ENCODE peak calls at places on chromosomes 11 and 22, in eight cellular contexts. One of them, this sample, is unnamed.

GRCh38 chr11:10770626-10771254 is 19.7 kb downstream of the CTR9 start:
- DNase-seq in IMR-90: peak
- DNase-seq in astrocyte of the spinal cord: peak
- DNase-seq in choroid plexus epithelial cell: peak
- DNase-seq in OCI-LY7: peak
- DNase-seq in Caco-2: peak
- DNase-seq in upper lobe of right lung: no peak
- DNase-seq in fibroblast of mammary gland: peak
- DNase-seq in this sample: peak

GRCh38 chr11:9760180-9760550 is 96.3 kb downstream of the SWAP70 start:
- DNase-seq in fibroblast of mammary gland: peak
- DNase-seq in upper lobe of right lung: peak
- DNase-seq in astrocyte of the spinal cord: peak
- DNase-seq in OCI-LY7: no peak
- DNase-seq in IMR-90: peak
- DNase-seq in choroid plexus epithelial cell: peak
- DNase-seq in Caco-2: no peak
- DNase-seq in this sample: no peak

GRCh38 chr11:61512435-61512834 is 3.9 kb downstream of the LRRC10B start:
- DNase-seq in choroid plexus epithelial cell: no peak
- DNase-seq in astrocyte of the spinal cord: no peak
- DNase-seq in upper lobe of right lung: no peak
- DNase-seq in Caco-2: no peak
- DNase-seq in fibroblast of mammary gland: no peak
- DNase-seq in IMR-90: no peak
- DNase-seq in OCI-LY7: no peak
- DNase-seq in this sample: no peak

GRCh38 chr11:118841469-118842222 is 42.0 kb upstream of the CXCR5 start:
- DNase-seq in choroid plexus epithelial cell: no peak
- DNase-seq in fibroblast of mammary gland: no peak
- DNase-seq in astrocyte of the spinal cord: no peak
- DNase-seq in IMR-90: no peak
- DNase-seq in upper lobe of right lung: no peak
- DNase-seq in OCI-LY7: peak
- DNase-seq in Caco-2: no peak
- DNase-seq in this sample: no peak

GRCh38 chr11:12810497-12810896 is 136.3 kb downstream of the TEAD1 start:
- DNase-seq in fibroblast of mammary gland: peak
- DNase-seq in upper lobe of right lung: no peak
- DNase-seq in Caco-2: no peak
- DNase-seq in OCI-LY7: no peak
- DNase-seq in IMR-90: peak
- DNase-seq in astrocyte of the spinal cord: peak
- DNase-seq in choroid plexus epithelial cell: peak
- DNase-seq in this sample: no peak

GRCh38 chr11:110130642-110131238 is 37.5 kb downstream of the ZC3H12C start:
- DNase-seq in choroid plexus epithelial cell: peak
- DNase-seq in IMR-90: peak
- DNase-seq in astrocyte of the spinal cord: peak
- DNase-seq in fibroblast of mammary gland: no peak
- DNase-seq in upper lobe of right lung: no peak
- DNase-seq in Caco-2: no peak
- DNase-seq in OCI-LY7: no peak
- DNase-seq in this sample: no peak

GRCh38 chr11:62882428-62882742 is 1.7 kb downstream of the SLC3A2 start:
- DNase-seq in choroid plexus epithelial cell: no peak
- DNase-seq in fibroblast of mammary gland: no peak
- DNase-seq in astrocyte of the spinal cord: no peak
- DNase-seq in upper lobe of right lung: no peak
- DNase-seq in IMR-90: no peak
- DNase-seq in Caco-2: no peak
- DNase-seq in OCI-LY7: no peak
- DNase-seq in this sample: no peak

GRCh38 chr11:27055065-27055682 is 14.6 kb downstream of the BBOX1 start:
- DNase-seq in OCI-LY7: no peak
- DNase-seq in Caco-2: peak
- DNase-seq in IMR-90: peak
- DNase-seq in astrocyte of the spinal cord: peak
- DNase-seq in fibroblast of mammary gland: peak
- DNase-seq in upper lobe of right lung: no peak
- DNase-seq in choroid plexus epithelial cell: peak
- DNase-seq in this sample: no peak

GRCh38 chr11:78638704-78639380 is 64.2 kb upstream of the NARS2 start:
- DNase-seq in OCI-LY7: no peak
- DNase-seq in choroid plexus epithelial cell: no peak
- DNase-seq in upper lobe of right lung: no peak
- DNase-seq in astrocyte of the spinal cord: no peak
- DNase-seq in IMR-90: no peak
- DNase-seq in Caco-2: no peak
- DNase-seq in fibroblast of mammary gland: no peak
- DNase-seq in this sample: no peak

GRCh38 chr11:12330491-12331231 is 46.7 kb upstream of the PARVA start:
- DNase-seq in Caco-2: no peak
- DNase-seq in OCI-LY7: no peak
- DNase-seq in fibroblast of mammary gland: no peak
- DNase-seq in IMR-90: peak
- DNase-seq in astrocyte of the spinal cord: no peak
- DNase-seq in upper lobe of right lung: no peak
- DNase-seq in choroid plexus epithelial cell: no peak
- DNase-seq in this sample: no peak

GRCh38 chr11:48307760-48308386 is 1.9 kb downstream of the OR4S1 start:
- DNase-seq in choroid plexus epithelial cell: peak
- DNase-seq in IMR-90: peak
- DNase-seq in OCI-LY7: peak
- DNase-seq in upper lobe of right lung: no peak
- DNase-seq in fibroblast of mammary gland: peak
- DNase-seq in astrocyte of the spinal cord: peak
- DNase-seq in Caco-2: peak
- DNase-seq in this sample: peak

GRCh38 chr11:3775761-3776406 is 21.5 kb downstream of the NUP98 start:
- DNase-seq in choroid plexus epithelial cell: no peak
- DNase-seq in IMR-90: no peak
- DNase-seq in astrocyte of the spinal cord: no peak
- DNase-seq in fibroblast of mammary gland: peak
- DNase-seq in upper lobe of right lung: no peak
- DNase-seq in Caco-2: no peak
- DNase-seq in OCI-LY7: no peak
- DNase-seq in this sample: no peak

GRCh38 chr11:1758611-1759150 is 5.0 kb downstream of the CTSD start:
- DNase-seq in OCI-LY7: no peak
- DNase-seq in upper lobe of right lung: peak
- DNase-seq in fibroblast of mammary gland: no peak
- DNase-seq in Caco-2: no peak
- DNase-seq in choroid plexus epithelial cell: no peak
- DNase-seq in IMR-90: no peak
- DNase-seq in astrocyte of the spinal cord: no peak
- DNase-seq in this sample: no peak

GRCh38 chr11:64207247-64208085 is 945 bp downstream of the FERMT3 start:
- DNase-seq in Caco-2: no peak
- DNase-seq in IMR-90: peak
- DNase-seq in upper lobe of right lung: peak
- DNase-seq in fibroblast of mammary gland: peak
- DNase-seq in astrocyte of the spinal cord: peak
- DNase-seq in choroid plexus epithelial cell: peak
- DNase-seq in OCI-LY7: peak
- DNase-seq in this sample: peak

GRCh38 chr11:33930317-33931021 is 38.6 kb upstream of the LMO2 start:
- DNase-seq in choroid plexus epithelial cell: peak
- DNase-seq in astrocyte of the spinal cord: no peak
- DNase-seq in upper lobe of right lung: no peak
- DNase-seq in OCI-LY7: no peak
- DNase-seq in Caco-2: no peak
- DNase-seq in IMR-90: no peak
- DNase-seq in fibroblast of mammary gland: peak
- DNase-seq in this sample: no peak

GRCh38 chr22:48577691-48578090 is 1250.0 kb downstream of the BRD1 start:
- DNase-seq in choroid plexus epithelial cell: no peak
- DNase-seq in Caco-2: no peak
- DNase-seq in astrocyte of the spinal cord: no peak
- DNase-seq in IMR-90: no peak
- DNase-seq in OCI-LY7: no peak
- DNase-seq in fibroblast of mammary gland: no peak
- DNase-seq in upper lobe of right lung: no peak
- DNase-seq in this sample: no peak
- TF ChIP-seq CTCF in choroid plexus epithelial cell: no peak
- TF ChIP-seq CTCF in Caco-2: no peak
- TF ChIP-seq CTCF in astrocyte of the spinal cord: no peak
- TF ChIP-seq CTCF in IMR-90: no peak
- TF ChIP-seq CTCF in OCI-LY7: no peak
- TF ChIP-seq CTCF in fibroblast of mammary gland: no peak
- TF ChIP-seq CTCF in upper lobe of right lung: no peak
- TF ChIP-seq CTCF in this sample: no peak

DNA sequence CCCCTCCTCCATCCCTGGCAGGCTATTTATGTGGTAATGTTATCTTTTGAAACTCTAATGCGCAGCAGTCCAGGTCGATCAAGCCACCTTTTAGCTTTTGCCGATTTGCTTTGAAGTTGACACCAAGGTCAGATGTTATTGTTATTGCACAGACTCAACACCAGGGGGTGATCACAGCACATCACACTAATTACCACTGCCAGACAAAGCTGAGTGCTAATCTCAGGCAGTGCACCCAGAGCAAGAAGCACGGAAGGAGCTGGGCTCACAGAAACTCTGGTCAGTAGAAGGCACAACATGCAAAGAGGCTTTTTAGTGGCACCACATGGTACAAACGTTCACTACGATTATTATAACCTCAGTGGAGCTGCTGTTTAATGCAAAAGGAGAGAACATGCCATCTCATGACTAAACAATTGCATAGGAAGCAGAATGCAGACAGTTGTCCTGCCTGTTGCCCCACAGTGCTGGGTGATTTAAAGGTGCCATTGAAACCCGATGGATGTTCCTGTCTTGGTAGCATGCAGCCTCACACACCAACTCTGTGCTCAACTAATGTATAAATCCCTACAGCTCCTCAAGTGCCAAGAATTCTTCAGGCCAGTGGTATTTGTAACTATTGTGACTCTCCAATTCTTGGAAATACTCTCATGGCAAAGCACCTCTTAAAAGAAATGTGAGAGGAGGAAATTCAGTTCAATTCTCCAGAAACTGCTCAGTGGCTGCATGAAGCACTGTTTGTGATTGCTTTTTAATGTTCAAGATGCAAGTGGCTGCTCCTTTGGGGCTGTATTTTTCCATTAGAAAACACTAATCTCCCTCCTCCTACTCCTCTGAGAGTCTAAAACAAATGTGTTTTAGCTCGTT is 353.9 kb upstream of the DDI1 start:
- DNase-seq in upper lobe of right lung: no peak
- DNase-seq in IMR-90: peak
- DNase-seq in OCI-LY7: peak
- DNase-seq in astrocyte of the spinal cord: peak
- DNase-seq in fibroblast of mammary gland: peak
- DNase-seq in Caco-2: peak
- DNase-seq in choroid plexus epithelial cell: peak
- DNase-seq in this sample: peak
- H3K4me3 ChIP-seq in upper lobe of right lung: no peak
- H3K4me3 ChIP-seq in IMR-90: no peak
- H3K4me3 ChIP-seq in OCI-LY7: no peak
- H3K4me3 ChIP-seq in astrocyte of the spinal cord: no peak
- H3K4me3 ChIP-seq in fibroblast of mammary gland: no peak
- H3K4me3 ChIP-seq in Caco-2: no peak
- H3K4me3 ChIP-seq in choroid plexus epithelial cell: no peak
- H3K4me3 ChIP-seq in this sample: no peak

GRCh38 chr22:30444632-30445437 is 19.3 kb downstream of the MTFP1 start:
- DNase-seq in Caco-2: peak
- DNase-seq in OCI-LY7: peak
- DNase-seq in fibroblast of mammary gland: peak
- DNase-seq in IMR-90: peak
- DNase-seq in choroid plexus epithelial cell: peak
- DNase-seq in astrocyte of the spinal cord: peak
- DNase-seq in upper lobe of right lung: no peak
- DNase-seq in this sample: no peak

GRCh38 chr22:30441088-30441487 is 15.5 kb downstream of the MTFP1 start:
- DNase-seq in choroid plexus epithelial cell: no peak
- DNase-seq in Caco-2: no peak
- DNase-seq in upper lobe of right lung: no peak
- DNase-seq in fibroblast of mammary gland: no peak
- DNase-seq in astrocyte of the spinal cord: no peak
- DNase-seq in OCI-LY7: no peak
- DNase-seq in IMR-90: no peak
- DNase-seq in this sample: no peak

GRCh38 chr22:30439836-30440235 is 14.3 kb downstream of the MTFP1 start:
- DNase-seq in choroid plexus epithelial cell: no peak
- DNase-seq in OCI-LY7: no peak
- DNase-seq in Caco-2: no peak
- DNase-seq in astrocyte of the spinal cord: no peak
- DNase-seq in upper lobe of right lung: no peak
- DNase-seq in fibroblast of mammary gland: no peak
- DNase-seq in IMR-90: no peak
- DNase-seq in this sample: no peak

DNA sequence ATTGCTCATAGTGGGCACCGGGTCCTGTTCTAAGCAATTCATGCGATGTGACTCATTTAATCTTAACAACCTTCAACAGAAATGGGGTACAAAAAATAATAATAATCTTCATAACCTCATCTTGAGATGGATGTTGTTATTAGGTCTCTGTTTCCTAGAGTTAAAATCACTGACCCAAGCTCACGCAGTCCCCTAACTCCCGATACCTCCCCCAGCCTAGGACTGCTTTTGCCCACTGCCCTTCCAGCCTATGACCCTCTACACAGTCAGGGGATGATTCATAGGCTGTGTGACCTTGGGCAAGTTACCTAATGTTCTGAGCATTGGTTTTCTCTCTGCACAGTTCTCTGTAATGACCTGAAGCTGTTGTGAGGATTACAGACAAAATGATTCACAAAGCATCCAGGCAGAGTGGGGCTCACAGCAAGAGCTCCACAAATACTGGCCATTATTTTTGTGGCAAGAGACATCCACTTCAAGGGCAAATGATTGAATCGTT is 19.9 kb downstream of the MTFP1 start:
- DNase-seq in IMR-90: peak
- DNase-seq in OCI-LY7: no peak
- DNase-seq in fibroblast of mammary gland: peak
- DNase-seq in Caco-2: no peak
- DNase-seq in upper lobe of right lung: no peak
- DNase-seq in choroid plexus epithelial cell: peak
- DNase-seq in astrocyte of the spinal cord: no peak
- DNase-seq in this sample: no peak
- TF ChIP-seq CTCF in IMR-90: no peak
- TF ChIP-seq CTCF in OCI-LY7: peak
- TF ChIP-seq CTCF in fibroblast of mammary gland: no peak
- TF ChIP-seq CTCF in Caco-2: no peak
- TF ChIP-seq CTCF in upper lobe of right lung: no peak
- TF ChIP-seq CTCF in choroid plexus epithelial cell: no peak
- TF ChIP-seq CTCF in astrocyte of the spinal cord: no peak
- TF ChIP-seq CTCF in this sample: no peak

DNA sequence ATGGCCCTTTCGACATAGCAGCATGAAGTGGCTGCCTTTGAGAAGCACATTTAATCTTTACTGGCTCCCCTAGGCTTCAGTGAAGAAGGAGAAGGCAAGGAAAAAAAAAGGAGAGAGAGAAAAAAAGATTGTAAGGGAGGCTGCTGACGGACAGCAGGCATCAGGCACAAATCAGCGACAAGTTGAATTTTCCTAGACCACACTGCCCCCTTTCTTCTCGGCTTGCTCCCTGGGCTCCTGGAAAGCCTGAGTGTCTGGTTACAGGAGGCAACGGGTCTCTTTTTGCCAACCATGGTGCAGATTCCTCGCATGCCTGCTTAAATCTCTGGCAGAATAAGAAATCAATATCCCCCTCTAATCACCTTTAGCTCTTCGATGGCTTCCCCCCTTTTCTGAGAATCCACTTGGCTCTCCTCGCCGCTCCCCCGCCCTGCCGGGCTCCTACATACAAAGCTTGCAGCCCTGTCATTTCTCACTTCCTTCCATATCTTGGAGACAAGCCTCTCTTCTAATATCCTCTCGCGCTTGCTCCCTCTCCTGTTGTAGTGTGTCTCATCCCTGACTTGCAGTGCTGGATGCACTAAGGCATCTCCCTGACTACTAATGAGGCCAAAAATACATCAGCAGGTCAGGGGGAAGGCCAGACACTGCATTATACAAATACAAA is 14.3 kb downstream of the BLID start:
- DNase-seq in choroid plexus epithelial cell: peak
- DNase-seq in upper lobe of right lung: no peak
- DNase-seq in Caco-2: peak
- DNase-seq in OCI-LY7: no peak
- DNase-seq in astrocyte of the spinal cord: peak
- DNase-seq in IMR-90: peak
- DNase-seq in fibroblast of mammary gland: peak
- DNase-seq in this sample: no peak
- H3K4me3 ChIP-seq in choroid plexus epithelial cell: peak
- H3K4me3 ChIP-seq in upper lobe of right lung: peak
- H3K4me3 ChIP-seq in Caco-2: no peak
- H3K4me3 ChIP-seq in OCI-LY7: no peak
- H3K4me3 ChIP-seq in astrocyte of the spinal cord: peak
- H3K4me3 ChIP-seq in IMR-90: peak
- H3K4me3 ChIP-seq in fibroblast of mammary gland: peak
- H3K4me3 ChIP-seq in this sample: peak

This sample was measured in HFF-Myc.